ENCODE peak calls at places on chromosomes 5 and 9, in nine cellular contexts. Y is Karpas-422, H is endodermal cell, T is Peyer's patch, N is IMR-90, V is pancreas, P is aorta, O is mesenchymal stem cell, S is ovary. K is an unnamed sample. For H3K36me3 and H3K9me3, the result is how much of the 10 kb centered on the place peaks cover.

GRCh38 chr9:110582156-110582555 is 2.6 kb upstream of the SVEP1 start:
- DNase-seq in Y (no peak), H (peak), T (no peak), N (no peak), V (no peak), P (no peak), O (peak), S (no peak), K (no peak)

GRCh38 chr9:70510157-70510770 is 95.8 kb upstream of the KLF9 start:
- DNase-seq in Y (peak), H (peak), T (peak), N (no peak), V (peak), P (no peak), O (no peak), S (peak), K (no peak)

GRCh38 chr5:169939731-169940130 is 40.6 kb downstream of the INSYN2B start:
- DNase-seq in Y (no peak), H (no peak), T (no peak), N (no peak), V (no peak), P (no peak), O (no peak), S (no peak), K (no peak)

GRCh38 chr9:116152390-116152789 is 1.2 kb upstream of the PAPPA start:
- DNase-seq in Y (peak), H (no peak), T (no peak), N (peak), V (no peak), P (no peak), O (no peak), S (no peak), K (no peak)

GRCh38 chr5:114658179-114658578 is 296.3 kb downstream of the KCNN2 start:
- DNase-seq in Y (no peak), H (no peak), T (no peak), N (no peak), V (no peak), P (no peak), O (peak), S (no peak), K (no peak)

GRCh38 chr9:124273428-124274153 is 15.8 kb downstream of the NEK6 start:
- DNase-seq in Y (no peak), H (no peak), T (no peak), N (no peak), V (no peak), P (no peak), O (no peak), S (no peak), K (no peak)

GRCh38 chr9:126131066-126132010 is 195.3 kb upstream of the MVB12B start:
- DNase-seq in Y (no peak), H (peak), T (no peak), N (no peak), V (no peak), P (no peak), O (no peak), S (no peak), K (no peak)

GRCh38 chr9:120308495-120308894 is 271.5 kb downstream of the CDK5RAP2 start:
- DNase-seq in Y (peak), H (peak), T (no peak), N (no peak), V (no peak), P (no peak), O (no peak), S (no peak), K (no peak)

GRCh38 chr9:116287721-116288120 is 134.1 kb downstream of the PAPPA start:
- DNase-seq in Y (no peak), H (no peak), T (no peak), N (peak), V (no peak), P (no peak), O (no peak), S (no peak), K (no peak)

GRCh38 chr9:99565203-99565602 is 256.5 kb upstream of the NR4A3 start:
- DNase-seq in Y (no peak), H (no peak), T (no peak), N (no peak), V (no peak), P (no peak), O (no peak), S (no peak), K (no peak)

GRCh38 chr5:52010430-52010829 is 627.2 kb downstream of the ISL1 start:
- DNase-seq in Y (no peak), H (no peak), T (no peak), N (no peak), V (no peak), P (no peak), O (no peak), S (no peak), K (no peak)

GRCh38 chr5:206406-206805 is 11.5 kb downstream of the CCDC127 start:
- DNase-seq in Y (no peak), H (peak), T (no peak), N (peak), V (no peak), P (no peak), O (peak), S (no peak), K (no peak)

GRCh38 chr5:16454686-16455085 is 10.9 kb downstream of the ZNF622 start:
- DNase-seq in Y (no peak), H (no peak), T (no peak), N (no peak), V (no peak), P (no peak), O (no peak), S (no peak), K (no peak)

GRCh38 chr5:16453609-16454008 is 12.0 kb downstream of the ZNF622 start:
- DNase-seq in Y (no peak), H (no peak), T (no peak), N (no peak), V (no peak), P (no peak), O (no peak), S (no peak), K (no peak)

GRCh38 chr5:16457451-16457850 is 8.1 kb downstream of the ZNF622 start:
- DNase-seq in Y (no peak), H (no peak), T (no peak), N (no peak), V (no peak), P (no peak), O (no peak), S (no peak), K (no peak)

GRCh38 chr5:16456103-16456832 is 9.3 kb downstream of the ZNF622 start:
- DNase-seq in Y (peak), H (peak), T (no peak), N (peak), V (peak), P (peak), O (peak), S (no peak), K (peak)

DNA sequence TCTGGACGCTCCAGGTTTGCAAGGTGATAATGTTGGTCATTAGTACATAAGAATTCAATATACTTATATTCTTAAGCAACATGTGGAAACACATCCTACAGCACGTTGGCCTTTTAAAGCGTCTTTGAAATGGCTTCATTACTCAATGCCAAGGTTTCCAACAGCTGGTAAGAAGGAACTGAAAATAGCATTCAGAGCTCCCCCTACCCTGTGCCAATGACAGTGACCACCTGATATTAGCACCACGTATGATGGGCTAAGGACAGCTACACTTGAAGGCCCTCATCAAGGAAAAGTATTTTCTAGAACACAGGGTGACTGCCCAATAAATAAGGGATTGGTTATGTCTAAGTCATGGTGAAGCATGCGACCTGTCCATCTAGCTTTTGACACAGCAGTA is 9.9 kb downstream of the ZNF622 start:
- DNase-seq in Y (no peak), H (no peak), T (no peak), N (no peak), V (no peak), P (no peak), O (no peak), S (no peak), K (no peak)
- H3K36me3 ChIP-seq in Y (half or more), H (half or more), T (under half), N (under half), V (under half), P (under half), O (under half), S (under half), K (half or more)

GRCh38 chr5:153974813-153975163 is 63.9 kb downstream of the FAM114A2 start:
- DNase-seq in Y (no peak), H (no peak), T (no peak), N (no peak), V (no peak), P (no peak), O (no peak), S (no peak), K (no peak)
- H3K9me3 ChIP-seq in Y (under half), H (under half), T (under half), N (under half), V (under half), P (under half), O (under half), S (under half), K (under half)

GRCh38 chr9:114908104-114908621 is 22.2 kb downstream of the TNFSF8 start:
- DNase-seq in Y (no peak), H (peak), T (no peak), N (peak), V (peak), P (no peak), O (peak), S (no peak), K (peak)
- H3K4me3 ChIP-seq in Y (peak), H (peak), T (no peak), N (no peak), V (no peak), P (no peak), O (no peak), S (no peak), K (no peak)

GRCh38 chr5:177293819-177294581 is 9.5 kb downstream of the RAB24 start:
- DNase-seq in Y (no peak), H (no peak), T (no peak), N (no peak), V (no peak), P (no peak), O (no peak), S (no peak), K (no peak)

GRCh38 chr5:177295929-177296328 is 7.6 kb downstream of the RAB24 start:
- DNase-seq in Y (no peak), H (no peak), T (no peak), N (no peak), V (no peak), P (no peak), O (no peak), S (no peak), K (no peak)

GRCh38 chr5:177291735-177292134 is 11.8 kb downstream of the RAB24 start:
- DNase-seq in Y (no peak), H (no peak), T (no peak), N (no peak), V (no peak), P (no peak), O (no peak), S (no peak), K (no peak)

GRCh38 chr5:177296581-177296980 is 6.9 kb downstream of the RAB24 start:
- DNase-seq in Y (no peak), H (no peak), T (no peak), N (no peak), V (no peak), P (no peak), O (no peak), S (no peak), K (no peak)

DNA sequence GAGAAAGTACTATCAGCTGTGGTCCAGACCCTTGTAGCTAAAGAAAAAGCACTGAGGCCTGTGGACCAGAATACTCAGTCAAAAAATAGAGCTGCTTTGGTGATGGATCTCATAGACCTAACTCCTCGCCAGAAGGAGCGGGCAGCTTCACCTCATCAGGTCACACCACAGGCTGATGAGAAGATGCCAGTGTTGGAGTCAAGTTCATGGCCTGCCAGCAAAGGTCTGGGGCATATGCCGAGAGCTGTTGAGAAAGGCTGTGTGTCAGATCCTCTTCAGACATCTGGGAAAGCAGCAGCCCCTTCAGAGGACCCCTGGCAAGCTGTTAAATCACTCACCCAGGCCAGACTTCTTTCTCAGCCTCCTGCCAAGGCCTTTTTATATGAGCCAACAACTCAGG is 8.9 kb downstream of the RAB24 start:
- DNase-seq in Y (no peak), H (no peak), T (no peak), N (no peak), V (no peak), P (no peak), O (no peak), S (no peak), K (no peak)
- H3K36me3 ChIP-seq in Y (under half), H (half or more), T (under half), N (under half), V (under half), P (under half), O (under half), S (under half), K (under half)

K was measured in PC-9.